ENCODE peak calls at places on chromosome 6, in four cellular contexts. E is A549, T is esophagus muscularis mucosa, I is stomach. W is an unnamed sample.

GRCh38 chr6:118786696-118787453 is 107.1 kb upstream of the ASF1A start:
- DNase-seq in T (no peak), I (no peak), E (no peak), W (no peak)

GRCh38 chr6:25623874-25624273 is 28.1 kb upstream of the SCGN start:
- DNase-seq in I (no peak), E (no peak), T (peak), W (no peak)

GRCh38 chr6:143680157-143680556 is 2.4 kb downstream of the PHACTR2 start:
- DNase-seq in I (no peak), T (no peak), E (no peak), W (no peak)

GRCh38 chr6:143112837-143113236 is 52.1 kb downstream of the AIG1 start:
- DNase-seq in T (no peak), E (no peak), I (no peak), W (no peak)

GRCh38 chr6:134230087-134230717 is 87.7 kb downstream of the SGK1 start:
- DNase-seq in E (no peak), I (no peak), T (no peak), W (no peak)

GRCh38 chr6:53240763-53241162 is 92.1 kb upstream of the GCM1 start:
- DNase-seq in E (no peak), T (no peak), I (no peak), W (no peak)

GRCh38 chr6:75882734-75883133 is 133.7 kb downstream of the MYO6 start:
- DNase-seq in T (no peak), E (no peak), I (no peak), W (no peak)

GRCh38 chr6:134282816-134283215 is 35.1 kb downstream of the SGK1 start:
- DNase-seq in E (peak), T (no peak), I (no peak), W (no peak)

GRCh38 chr6:142867988-142868818 is 76.8 kb downstream of the HIVEP2 start:
- DNase-seq in I (no peak), T (no peak), E (no peak), W (no peak)

GRCh38 chr6:95866732-95867131 is 149.0 kb upstream of the FUT9 start:
- DNase-seq in I (peak), E (peak), T (no peak), W (no peak)

GRCh38 chr6:151482290-151482689 is 11.5 kb upstream of the CCDC170 start:
- DNase-seq in T (no peak), I (no peak), E (no peak), W (no peak)

GRCh38 chr6:52641388-52641787 is 29.5 kb upstream of the TMEM14A start:
- DNase-seq in I (no peak), E (no peak), T (no peak), W (no peak)

GRCh38 chr6:91185072-91185471 is 598.2 kb upstream of the MAP3K7 start:
- DNase-seq in I (no peak), E (no peak), T (no peak), W (no peak)

GRCh38 chr6:111938710-111939109 is 65.5 kb upstream of the FYN start:
- DNase-seq in I (no peak), E (no peak), T (peak), W (no peak)

GRCh38 chr6:2852514-2852855 is 10.8 kb upstream of the SERPINB1 start:
- DNase-seq in T (no peak), E (no peak), I (no peak), W (no peak)

GRCh38 chr6:134593024-134593423 is 275.1 kb upstream of the SGK1 start:
- DNase-seq in I (no peak), T (no peak), E (no peak), W (no peak)

GRCh38 chr6:88368071-88368787 is 202.1 kb upstream of the CNR1 start:
- DNase-seq in I (no peak), E (peak), T (no peak), W (no peak)

GRCh38 chr6:11341867-11342266 is 109.4 kb upstream of the NEDD9 start:
- DNase-seq in I (no peak), T (no peak), E (no peak), W (no peak)

GRCh38 chr6:30974488-30975252 is 8.8 kb upstream of the MUC21 start:
- DNase-seq in I (no peak), E (no peak), T (no peak), W (no peak)

GRCh38 chr6:53703047-53703446 is 37.5 kb upstream of the KLHL31 start:
- DNase-seq in I (no peak), T (no peak), E (no peak), W (no peak)

GRCh38 chr6:123570813-123571684 is 65.7 kb downstream of the TRDN start:
- DNase-seq in I (no peak), E (no peak), T (no peak), W (no peak)

GRCh38 chr6:82619573-82619972 is 256.0 kb downstream of the TPBG start:
- DNase-seq in I (no peak), E (no peak), T (no peak), W (no peak)

GRCh38 chr6:138227316-138227781 is 9.1 kb upstream of the PBOV1 start:
- DNase-seq in E (no peak), I (peak), T (no peak), W (no peak)

GRCh38 chr6:35833534-35833933 is 28.4 kb downstream of the LHFPL5 start:
- DNase-seq in E (peak), I (no peak), T (no peak), W (no peak)

GRCh38 chr6:34912715-34913464 is 23.8 kb downstream of the ANKS1A start:
- DNase-seq in E (no peak), T (no peak), I (no peak), W (no peak)

GRCh38 chr6:138609801-138610430 is 110.6 kb upstream of the NHSL1 start:
- DNase-seq in E (no peak), I (no peak), T (no peak), W (no peak)

GRCh38 chr6:55448446-55448845 is 121.2 kb downstream of the GFRAL start:
- DNase-seq in E (no peak), T (no peak), I (no peak), W (no peak)

GRCh38 chr6:90062667-90063066 is 168.4 kb downstream of the GJA10 start:
- DNase-seq in T (no peak), I (no peak), E (no peak), W (no peak)

GRCh38 chr6:7818480-7819165 is 92.0 kb downstream of the TXNDC5 start:
- DNase-seq in I (no peak), E (no peak), T (no peak), W (peak)

GRCh38 chr6:26122402-26122792 is 35.2 kb downstream of the HFE start:
- DNase-seq in I (no peak), E (peak), T (no peak), W (no peak)

GRCh38 chr6:71012871-71013456 is 56.1 kb upstream of the B3GAT2 start:
- DNase-seq in I (no peak), T (no peak), E (peak), W (no peak)

GRCh38 chr6:36269834-36270705 is at the start of gene PNPLA1:
- DNase-seq in I (no peak), T (no peak), E (no peak), W (no peak)

GRCh38 chr6:33164665-33165373 is 27.4 kb downstream of the COL11A2 start:
- DNase-seq in I (no peak), T (no peak), E (no peak), W (no peak)

GRCh38 chr6:28597217-28597835 is 71.6 kb downstream of the GPX5 start:
- DNase-seq in T (no peak), E (peak), I (no peak), W (no peak)

GRCh38 chr6:104682722-104683643 is 176.7 kb downstream of the HACE1 start:
- DNase-seq in T (no peak), I (peak), E (peak), W (no peak)

GRCh38 chr6:136446579-136447182 is 103.5 kb downstream of the MAP7 start:
- DNase-seq in E (peak), I (no peak), T (no peak), W (no peak)

GRCh38 chr6:133165235-133165634 is 75.9 kb upstream of the EYA4 start:
- DNase-seq in E (no peak), T (no peak), I (no peak), W (no peak)

GRCh38 chr6:104017410-104018381 is 842.0 kb downstream of the HACE1 start:
- DNase-seq in I (no peak), T (no peak), E (no peak), W (peak)

GRCh38 chr6:101486124-101486523 is 92.6 kb downstream of the GRIK2 start:
- DNase-seq in E (no peak), I (no peak), T (no peak), W (no peak)

GRCh38 chr6:138004423-138005287 is 102.6 kb downstream of the PERP start:
- DNase-seq in I (no peak), T (no peak), E (peak), W (no peak)

GRCh38 chr6:152983637-152984386 is 971 bp upstream of the FBXO5 start:
- DNase-seq in E (peak), I (peak), T (peak), W (peak)

GRCh38 chr6:152981219-152981618 is 1.6 kb downstream of the FBXO5 start:
- DNase-seq in E (no peak), T (no peak), I (no peak), W (no peak)

GRCh38 chr6:152984387-152984872 is 1.6 kb upstream of the FBXO5 start:
- DNase-seq in E (no peak), T (no peak), I (no peak), W (no peak)

GRCh38 chr6:152981989-152982767 is 663 bp downstream of the FBXO5 start:
- DNase-seq in T (no peak), E (no peak), I (no peak), W (peak)

GRCh38 chr6:152982768-152983636 is at the start of gene FBXO5:
- DNase-seq in E (peak), T (peak), I (peak), W (peak)
- TF ChIP-seq EP300 in E (no peak), T (peak), I (peak), W (peak)

GRCh38 chr6:130708338-130708737 is 118.9 kb upstream of the SMLR1 start:
- DNase-seq in E (peak), I (no peak), T (no peak), W (no peak)

GRCh38 chr6:130717657-130718056 is 109.5 kb upstream of the SMLR1 start:
- DNase-seq in T (no peak), I (no peak), E (no peak), W (no peak)

GRCh38 chr6:130715058-130715457 is 112.1 kb upstream of the SMLR1 start:
- DNase-seq in T (no peak), I (no peak), E (no peak), W (no peak)

DNA sequence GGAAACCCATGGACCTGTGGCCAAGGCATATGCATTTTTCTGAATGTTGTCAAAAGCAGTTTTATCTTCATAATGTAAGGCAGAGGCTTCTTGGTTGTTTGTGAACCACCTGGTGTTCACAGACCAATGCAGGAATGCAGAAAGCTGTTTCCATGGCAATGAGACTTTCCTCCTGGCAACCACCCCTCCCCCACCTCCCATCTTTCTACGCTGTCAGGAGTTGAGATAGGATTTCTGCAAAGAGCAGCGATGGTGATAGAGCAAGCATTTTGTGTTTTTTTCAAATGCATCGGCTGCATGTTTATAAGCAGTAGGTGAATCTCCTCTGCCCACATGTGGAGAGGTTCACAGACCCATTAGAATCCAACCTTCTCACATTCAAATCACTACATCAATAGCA is 114.1 kb upstream of the SMLR1 start:
- DNase-seq in I (no peak), T (no peak), E (no peak), W (no peak)
- TF ChIP-seq EP300 in I (no peak), T (no peak), E (no peak), W (no peak)

GRCh38 chr6:39114395-39114706 is 635 bp downstream of the SAYSD1 start:
- DNase-seq in E (no peak), I (no peak), T (no peak), W (no peak)

GRCh38 chr6:39118921-39119320 is 3.9 kb upstream of the SAYSD1 start:
- DNase-seq in I (no peak), T (peak), E (no peak), W (no peak)

GRCh38 chr6:39113788-39114187 is 1.2 kb downstream of the SAYSD1 start:
- DNase-seq in T (no peak), E (no peak), I (no peak), W (no peak)

GRCh38 chr6:39111280-39111679 is 3.7 kb downstream of the SAYSD1 start:
- DNase-seq in I (no peak), E (no peak), T (no peak), W (no peak)

DNA sequence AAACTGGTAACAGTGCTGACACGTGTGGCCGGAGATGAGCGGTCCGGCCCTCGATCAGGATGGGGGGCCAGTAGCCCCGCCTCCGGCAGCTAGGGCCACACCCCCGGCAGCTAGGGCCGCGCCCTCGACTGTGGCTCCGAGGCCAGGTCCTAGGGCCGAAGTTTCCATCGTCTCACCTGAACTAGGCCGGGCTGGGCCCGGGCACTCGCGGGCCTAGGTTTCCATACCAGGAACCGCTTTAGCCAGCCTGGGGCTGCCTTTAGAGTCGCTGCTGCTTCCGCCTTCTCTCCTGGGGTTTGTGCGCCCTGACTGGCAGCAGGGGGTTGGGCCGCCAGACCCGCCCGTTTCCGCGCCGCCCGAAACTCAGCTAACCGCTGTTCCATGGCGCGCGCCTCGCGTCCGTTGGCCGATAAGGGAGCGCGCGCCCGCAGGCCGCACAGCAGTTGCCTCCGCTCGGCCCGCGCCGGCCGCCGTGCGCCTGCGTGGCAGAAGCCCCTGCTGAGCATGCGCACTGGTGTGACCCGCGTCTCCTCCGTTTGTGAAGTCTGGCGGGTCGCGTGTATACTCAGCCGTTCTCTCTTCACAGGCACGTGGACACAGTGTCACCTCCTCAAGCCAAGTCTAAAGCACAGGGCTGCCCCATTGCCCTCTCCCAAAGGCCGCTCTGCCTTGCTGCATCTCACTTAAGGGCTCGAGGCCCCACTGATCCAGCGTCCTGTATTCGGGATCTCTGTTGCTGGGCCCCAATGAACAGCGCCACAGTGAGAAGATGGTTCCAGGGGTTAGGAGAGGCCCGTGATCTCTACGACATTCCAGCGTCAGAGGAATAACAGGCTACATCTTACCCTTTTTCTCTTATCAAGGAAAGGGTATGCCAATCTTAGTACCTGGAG is at the start of gene SAYSD1:
- DNase-seq in E (peak), T (peak), I (peak), W (peak)
- TF ChIP-seq EP300 in E (no peak), T (no peak), I (no peak), W (no peak)

GRCh38 chr6:116100419-116101297 is at the start of gene NT5DC1:
- DNase-seq in E (peak), T (peak), I (peak), W (peak)
- TF ChIP-seq EP300 in E (no peak), T (no peak), I (no peak), W (no peak)

GRCh38 chr6:46904117-46904516 is 17.6 kb downstream of the ADGRF5 start:
- DNase-seq in E (no peak), I (no peak), T (no peak), W (no peak)

GRCh38 chr6:46906776-46907175 is 15.0 kb downstream of the ADGRF5 start:
- DNase-seq in I (no peak), T (no peak), E (no peak), W (no peak)

GRCh38 chr6:46914279-46914810 is 7.4 kb downstream of the ADGRF5 start:
- DNase-seq in E (no peak), T (no peak), I (no peak), W (no peak)

DNA sequence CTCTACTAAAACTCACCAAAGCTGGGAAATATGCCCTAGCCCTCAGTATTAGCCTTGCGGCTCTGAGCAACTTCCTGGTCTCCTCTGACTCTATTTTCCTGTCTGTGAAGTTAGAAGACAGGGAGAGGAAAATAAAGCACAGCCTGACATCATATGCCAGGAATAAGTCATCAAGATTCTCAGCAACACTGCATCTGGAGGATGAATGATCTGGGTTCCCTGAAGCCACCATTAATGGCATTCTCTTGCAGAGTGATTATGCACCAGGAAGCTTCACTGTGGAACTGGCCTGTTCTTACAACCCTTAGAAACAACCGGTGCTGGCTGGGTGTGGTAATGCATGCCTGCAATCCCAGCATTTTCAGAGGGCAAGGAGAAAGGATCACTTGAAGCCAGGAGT is 12.4 kb downstream of the ADGRF5 start:
- DNase-seq in I (no peak), T (no peak), E (no peak), W (no peak)
- TF ChIP-seq EP300 in I (no peak), T (peak), E (no peak), W (no peak)